ENCODE peak calls at places on chromosome 2, in ten cellular contexts. S is naive thymus-derived CD4-positive, alpha-beta T cell; K is stimulated activated CD4-positive, alpha-beta T cell treated with anti-CD3 and anti-CD28 coated beads, Interleukin-12 subunit alpha, Interleukin-12 subunit beta, amount 100 ng/mL, for 48 hours; L is NCI-H1436 treated with DMSO at 0.1 percent for 48 hours; D is substantia nigra; C is RCC 7860; B is body of pancreas; M is heart left ventricle; J is B cell; O is LoVo. T is an unnamed sample.

GRCh38 chr2:3349211-3349693 is 28.4 kb downstream of the EIPR1 start:
- DNase-seq in S (no peak), K (no peak), L (no peak), D (peak), C (no peak), B (peak), M (no peak), J (no peak), O (no peak), T (no peak)

GRCh38 chr2:162636206-162636728 is 202.3 kb downstream of the KCNH7 start:
- DNase-seq in S (no peak), K (no peak), L (no peak), D (no peak), C (no peak), B (no peak), M (no peak), J (no peak), O (no peak), T (no peak)

GRCh38 chr2:10810175-10811161 is 2.1 kb downstream of the PDIA6 start:
- DNase-seq in S (no peak), K (no peak), L (no peak), D (no peak), C (no peak), B (no peak), M (no peak), J (peak), O (no peak), T (no peak)

GRCh38 chr2:240733803-240734495 is 42.3 kb downstream of the AQP12A start:
- DNase-seq in S (no peak), K (no peak), L (no peak), D (no peak), C (no peak), B (no peak), M (no peak), J (no peak), O (no peak), T (no peak)

GRCh38 chr2:130951018-130951417 is 114.3 kb downstream of the ARHGEF4 start:
- DNase-seq in S (no peak), K (no peak), L (no peak), D (no peak), C (no peak), B (no peak), M (no peak), J (no peak), O (no peak), T (no peak)

GRCh38 chr2:188631037-188631794 is 339.5 kb downstream of the GULP1 start:
- DNase-seq in S (no peak), K (no peak), L (no peak), D (no peak), C (no peak), B (no peak), M (no peak), J (no peak), O (no peak), T (no peak)

GRCh38 chr2:226791056-226791486 is 8.5 kb downstream of the IRS1 start:
- DNase-seq in S (no peak), K (no peak), L (no peak), D (peak), C (no peak), B (peak), M (peak), J (peak), O (no peak), T (peak)

GRCh38 chr2:196266855-196267254 is 95.5 kb upstream of the STK17B start:
- DNase-seq in S (no peak), K (no peak), L (no peak), D (no peak), C (peak), B (no peak), M (no peak), J (no peak), O (no peak), T (no peak)

GRCh38 chr2:237806334-237806733 is 7.8 kb downstream of the RBM44 start:
- DNase-seq in S (no peak), K (no peak), L (no peak), D (no peak), C (no peak), B (no peak), M (no peak), J (no peak), O (no peak), T (no peak)

GRCh38 chr2:241561811-241562210 is 3.3 kb downstream of the BOK start:
- DNase-seq in S (no peak), K (no peak), L (no peak), D (peak), C (peak), B (peak), M (peak), J (no peak), O (no peak), T (no peak)

GRCh38 chr2:20976527-20976926 is 67.3 kb downstream of the APOB start:
- DNase-seq in S (no peak), K (no peak), L (no peak), D (no peak), C (no peak), B (no peak), M (no peak), J (no peak), O (no peak), T (no peak)

GRCh38 chr2:9655441-9656269 is 24.9 kb upstream of the YWHAQ start:
- DNase-seq in S (peak), K (peak), L (no peak), D (no peak), C (peak), B (no peak), M (no peak), J (no peak), O (no peak), T (no peak)

GRCh38 chr2:71846669-71847291 is 300.9 kb downstream of the CYP26B1 start:
- DNase-seq in S (no peak), K (no peak), L (no peak), D (no peak), C (no peak), B (no peak), M (no peak), J (no peak), O (no peak), T (no peak)

GRCh38 chr2:26173596-26174482 is 951 bp downstream of the GAREM2 start:
- DNase-seq in S (no peak), K (no peak), L (no peak), D (peak), C (no peak), B (no peak), M (no peak), J (peak), O (no peak), T (no peak)

GRCh38 chr2:133390151-133390550 is 178.1 kb downstream of the NCKAP5 start:
- DNase-seq in S (no peak), K (no peak), L (no peak), D (no peak), C (no peak), B (no peak), M (no peak), J (no peak), O (no peak), T (no peak)

GRCh38 chr2:189088566-189089225 is 90.9 kb downstream of the COL5A2 start:
- DNase-seq in S (no peak), K (no peak), L (no peak), D (no peak), C (no peak), B (no peak), M (no peak), J (no peak), O (no peak), T (no peak)

GRCh38 chr2:124560592-124561112 is 535.6 kb downstream of the CNTNAP5 start:
- DNase-seq in S (no peak), K (no peak), L (no peak), D (no peak), C (no peak), B (no peak), M (no peak), J (no peak), O (no peak), T (no peak)

GRCh38 chr2:127584047-127584446 is 48.6 kb downstream of the MYO7B start:
- DNase-seq in S (no peak), K (no peak), L (no peak), D (no peak), C (no peak), B (no peak), M (no peak), J (peak), O (no peak), T (no peak)

GRCh38 chr2:201191132-201191875 is 8.4 kb downstream of the CASP10 start:
- DNase-seq in S (no peak), K (no peak), L (no peak), D (no peak), C (no peak), B (no peak), M (no peak), J (no peak), O (no peak), T (no peak)

T was measured in NCI-H1105 treated with DMSO at 0.1 percent for 48 hours.